ENCODE peak calls at places on chromosomes 3 and 15, in seven cellular contexts. One of them, this sample, is unnamed.

GRCh38 chr3:179526482-179526881 is 36.2 kb upstream of the ACTL6A start:
- DNase-seq in HCEC 1CT: no peak
- DNase-seq in small intestine: no peak
- DNase-seq in LHCN-M2: no peak
- DNase-seq in mesothelial cell of epicardium: no peak
- DNase-seq in AG20443: no peak
- DNase-seq in putamen: no peak
- DNase-seq in this sample: no peak

GRCh38 chr3:170356596-170357175 is 829 bp upstream of the SKIL start:
- DNase-seq in HCEC 1CT: peak
- DNase-seq in small intestine: peak
- DNase-seq in LHCN-M2: peak
- DNase-seq in mesothelial cell of epicardium: peak
- DNase-seq in AG20443: peak
- DNase-seq in putamen: peak
- DNase-seq in this sample: peak

GRCh38 chr3:149214702-149215101 is 6.9 kb downstream of the CP start:
- DNase-seq in HCEC 1CT: no peak
- DNase-seq in small intestine: peak
- DNase-seq in LHCN-M2: no peak
- DNase-seq in mesothelial cell of epicardium: no peak
- DNase-seq in AG20443: no peak
- DNase-seq in putamen: no peak
- DNase-seq in this sample: no peak

GRCh38 chr15:70079831-70080230 is 17.9 kb downstream of the TLE3 start:
- DNase-seq in HCEC 1CT: no peak
- DNase-seq in small intestine: no peak
- DNase-seq in LHCN-M2: no peak
- DNase-seq in mesothelial cell of epicardium: no peak
- DNase-seq in AG20443: no peak
- DNase-seq in putamen: no peak
- DNase-seq in this sample: no peak

GRCh38 chr15:80121546-80121945 is 31.3 kb upstream of the FAH start:
- DNase-seq in HCEC 1CT: no peak
- DNase-seq in small intestine: peak
- DNase-seq in LHCN-M2: no peak
- DNase-seq in mesothelial cell of epicardium: no peak
- DNase-seq in AG20443: no peak
- DNase-seq in putamen: no peak
- DNase-seq in this sample: no peak

GRCh38 chr15:59096429-59096828 is 8.5 kb upstream of the CCNB2 start:
- DNase-seq in HCEC 1CT: no peak
- DNase-seq in small intestine: no peak
- DNase-seq in LHCN-M2: no peak
- DNase-seq in mesothelial cell of epicardium: no peak
- DNase-seq in AG20443: no peak
- DNase-seq in putamen: no peak
- DNase-seq in this sample: no peak

GRCh38 chr3:179321585-179322322 is 1.1 kb upstream of the ZNF639 start:
- DNase-seq in HCEC 1CT: peak
- DNase-seq in small intestine: peak
- DNase-seq in LHCN-M2: peak
- DNase-seq in mesothelial cell of epicardium: no peak
- DNase-seq in AG20443: peak
- DNase-seq in putamen: peak
- DNase-seq in this sample: peak

GRCh38 chr15:93035092-93035915 is 53.7 kb downstream of the RGMA start:
- DNase-seq in HCEC 1CT: no peak
- DNase-seq in small intestine: no peak
- DNase-seq in LHCN-M2: no peak
- DNase-seq in mesothelial cell of epicardium: no peak
- DNase-seq in AG20443: no peak
- DNase-seq in putamen: no peak
- DNase-seq in this sample: no peak

GRCh38 chr15:37102315-37103021 is 2.1 kb upstream of the MEIS2 start:
- DNase-seq in HCEC 1CT: peak
- DNase-seq in small intestine: peak
- DNase-seq in LHCN-M2: peak
- DNase-seq in mesothelial cell of epicardium: no peak
- DNase-seq in AG20443: peak
- DNase-seq in putamen: no peak
- DNase-seq in this sample: no peak

GRCh38 chr15:64856429-64857145 is 14.9 kb downstream of the PLEKHO2 start:
- DNase-seq in HCEC 1CT: peak
- DNase-seq in small intestine: no peak
- DNase-seq in LHCN-M2: peak
- DNase-seq in mesothelial cell of epicardium: no peak
- DNase-seq in AG20443: peak
- DNase-seq in putamen: peak
- DNase-seq in this sample: peak

GRCh38 chr3:187986514-187986934 is 167.4 kb upstream of the LPP start:
- DNase-seq in HCEC 1CT: peak
- DNase-seq in small intestine: no peak
- DNase-seq in LHCN-M2: peak
- DNase-seq in mesothelial cell of epicardium: no peak
- DNase-seq in AG20443: peak
- DNase-seq in putamen: no peak
- DNase-seq in this sample: no peak

GRCh38 chr3:23096041-23096440 is 107.1 kb upstream of the UBE2E2 start:
- DNase-seq in HCEC 1CT: no peak
- DNase-seq in small intestine: no peak
- DNase-seq in LHCN-M2: no peak
- DNase-seq in mesothelial cell of epicardium: no peak
- DNase-seq in AG20443: no peak
- DNase-seq in putamen: no peak
- DNase-seq in this sample: no peak

GRCh38 chr3:166110102-166110501 is 272.9 kb upstream of the BCHE start:
- DNase-seq in HCEC 1CT: no peak
- DNase-seq in small intestine: no peak
- DNase-seq in LHCN-M2: no peak
- DNase-seq in mesothelial cell of epicardium: no peak
- DNase-seq in AG20443: no peak
- DNase-seq in putamen: no peak
- DNase-seq in this sample: no peak

GRCh38 chr15:85689729-85690128 is 105.0 kb downstream of the KLHL25 start:
- DNase-seq in HCEC 1CT: no peak
- DNase-seq in small intestine: peak
- DNase-seq in LHCN-M2: no peak
- DNase-seq in mesothelial cell of epicardium: no peak
- DNase-seq in AG20443: peak
- DNase-seq in putamen: peak
- DNase-seq in this sample: peak

GRCh38 chr3:42492508-42493080 is 9.8 kb upstream of the VIPR1 start:
- DNase-seq in HCEC 1CT: no peak
- DNase-seq in small intestine: no peak
- DNase-seq in LHCN-M2: no peak
- DNase-seq in mesothelial cell of epicardium: no peak
- DNase-seq in AG20443: no peak
- DNase-seq in putamen: no peak
- DNase-seq in this sample: no peak

This sample was measured in midbrain.